ENCODE peak calls at places on chromosomes 3 and 15, in ten cellular contexts. W is Peyer's patch; C is T-helper 9 cell; N is GM04503; E is progenitor cell of endocrine pancreas; X is activated naive CD4-positive, alpha-beta T cell treated with anti-CD3 and anti-CD28 coated beads for 36 hours; P is neural crest cell; V is endothelial cell; B is effector memory CD8-positive, alpha-beta T cell; D is NCI-H1105. A is an unnamed sample.

GRCh38 chr15:99594916-99595315 is 29.1 kb downstream of the MEF2A start:
- DNase-seq in W (no peak), V (no peak), C (no peak), B (no peak), E (no peak), X (no peak), P (no peak), N (no peak), D (no peak), A (no peak)

GRCh38 chr15:101489633-101490407 is at the start of gene PCSK6:
- DNase-seq in E (no peak), C (no peak), D (peak; percentile 48), N (no peak), X (no peak), B (no peak), W (peak; percentile 67), V (no peak), P (peak; percentile 33), A (no peak)

GRCh38 chr15:40942337-40942854 is 10.9 kb upstream of the CHAC1 start:
- DNase-seq in W (no peak), N (no peak), D (no peak), V (no peak), E (no peak), C (no peak), X (no peak), P (no peak), B (no peak), A (no peak)

GRCh38 chr15:67853454-67853853 is 13.6 kb upstream of the RNU6-1 start:
- DNase-seq in E (no peak), N (no peak), C (no peak), D (no peak), X (no peak), B (no peak), W (no peak), P (no peak), V (no peak), A (no peak)

GRCh38 chr3:144763878-144764454 is 792.3 kb downstream of the DIPK2A start:
- DNase-seq in V (no peak), P (no peak), C (no peak), D (no peak), X (no peak), B (no peak), W (no peak), N (no peak), E (no peak), A (no peak)

GRCh38 chr3:171384101-171384891 is 75.9 kb downstream of the TNIK start:
- DNase-seq in P (no peak), V (no peak), W (no peak), D (no peak), B (no peak), E (no peak), C (no peak), N (no peak), X (no peak), A (no peak)

GRCh38 chr15:36109943-36110658 is 469.3 kb upstream of the CDIN1 start:
- DNase-seq in P (no peak), W (no peak), E (no peak), N (peak; percentile 45), V (no peak), B (no peak), D (no peak), C (no peak), X (no peak), A (peak; percentile 7)

GRCh38 chr15:55872471-55872870 is 120.9 kb downstream of the NEDD4 start:
- DNase-seq in B (no peak), C (no peak), W (no peak), V (no peak), P (no peak), N (no peak), X (no peak), D (no peak), E (no peak), A (no peak)

GRCh38 chr3:58563386-58564035 is 13.7 kb downstream of the FAM107A start:
- DNase-seq in X (no peak), E (no peak), D (no peak), W (no peak), P (no peak), V (no peak), N (no peak), C (no peak), B (no peak), A (peak; percentile 65)

GRCh38 chr15:65930134-65930533 is 60.8 kb downstream of the RAB11A start:
- DNase-seq in D (peak; percentile 86), P (no peak), C (no peak), V (no peak), W (no peak), X (no peak), B (no peak), E (no peak), N (no peak), A (no peak)

GRCh38 chr3:197750863-197751737 is 1.4 kb downstream of the FYTTD1 start:
- DNase-seq in B (peak; percentile 3), X (peak; percentile 69), N (no peak), P (peak; percentile 5), W (peak; percentile 60), V (peak; percentile 9), E (no peak), C (no peak), D (no peak), A (no peak)

GRCh38 chr3:197030379-197031314 is 1.0 kb upstream of the MELTF start:
- DNase-seq in V (no peak), X (no peak), E (no peak), D (no peak), W (peak; percentile 50), C (no peak), P (no peak), B (no peak), N (no peak), A (no peak)

GRCh38 chr3:153783106-153783505 is 338.1 kb upstream of the ARHGEF26 start:
- DNase-seq in B (no peak), P (no peak), X (no peak), V (no peak), D (no peak), E (no peak), N (no peak), W (no peak), C (no peak), A (no peak)

GRCh38 chr3:58167431-58168351 is 43.1 kb downstream of the DNASE1L3 start:
- DNase-seq in N (no peak), B (peak; percentile 40), W (peak; percentile 71), V (peak; percentile 85), P (peak; percentile 66), E (peak; percentile 42), C (peak; percentile 34), D (no peak), X (peak; percentile 79), A (no peak)

GRCh38 chr3:46242120-46242519 is at the start of gene CCR3:
- DNase-seq in X (no peak), B (no peak), N (no peak), D (no peak), E (no peak), C (no peak), W (no peak), V (no peak), P (no peak), A (no peak)

GRCh38 chr3:16801223-16801622 is 83.5 kb upstream of the PLCL2 start:
- DNase-seq in N (no peak), V (no peak), X (no peak), P (no peak), D (no peak), W (no peak), C (no peak), E (no peak), B (no peak), A (no peak)